ENCODE peak calls at places on chromosomes 7 and 10, in four cellular contexts. Z is astrocyte of the spinal cord; Y is CD4-positive, alpha-beta T cell; C is IMR-90. L is an unnamed sample.

GRCh38 chr7:27374958-27375841 is 132.6 kb downstream of the EVX1 start:
- DNase-seq in C (no peak), Y (no peak), Z (no peak), L (no peak)

GRCh38 chr10:102546606-102547310 is 43.0 kb downstream of the SUFU start:
- DNase-seq in Z (peak; percentile 59), C (peak; percentile 90), Y (no peak), L (no peak)

GRCh38 chr7:113684165-113684564 is 234.6 kb downstream of the PPP1R3A start:
- DNase-seq in Y (no peak), C (no peak), Z (no peak), L (no peak)

GRCh38 chr7:98133621-98134266 is 27.1 kb downstream of the LMTK2 start:
- DNase-seq in Y (no peak), C (peak; percentile 4), Z (peak; percentile 17), L (no peak)

GRCh38 chr10:21399392-21400015 is 126.0 kb downstream of the SKIDA1 start:
- DNase-seq in Y (no peak), C (peak; percentile 98), Z (peak; percentile 96), L (no peak)

GRCh38 chr10:53841746-53842145 is 959.3 kb downstream of the PCDH15 start:
- DNase-seq in C (no peak), Z (no peak), Y (no peak), L (no peak)

GRCh38 chr7:99128076-99128950 is 15.6 kb downstream of the SMURF1 start:
- DNase-seq in C (no peak), Z (no peak), Y (no peak), L (no peak)

GRCh38 chr10:58023341-58024073 is 244.2 kb downstream of the IPMK start:
- DNase-seq in C (peak; percentile 90), Y (no peak), Z (peak; percentile 92), L (no peak)

GRCh38 chr7:51356849-51357516 is 40.4 kb upstream of the COBL start:
- DNase-seq in C (no peak), Y (no peak), Z (no peak), L (no peak)

GRCh38 chr10:124498071-124498470 is 36.4 kb downstream of the LHPP start:
- DNase-seq in C (no peak), Y (no peak), Z (no peak), L (no peak)

GRCh38 chr7:24732646-24733413 is 24.4 kb downstream of the GSDME start:
- DNase-seq in C (peak; percentile 92), Z (peak; percentile 71), Y (no peak), L (no peak)

GRCh38 chr7:47432988-47433895 is 148.7 kb downstream of the TNS3 start:
- DNase-seq in Z (no peak), Y (no peak), C (no peak), L (no peak)

GRCh38 chr10:11154333-11154732 is 136.7 kb downstream of the CELF2 start:
- DNase-seq in Y (no peak), Z (no peak), C (no peak), L (no peak)

GRCh38 chr10:12513775-12514663 is 164.7 kb downstream of the CAMK1D start:
- DNase-seq in Z (no peak), Y (no peak), C (peak; percentile 38), L (no peak)

GRCh38 chr10:3761111-3761686 is 23.8 kb downstream of the KLF6 start:
- DNase-seq in Y (no peak), C (peak; percentile 29), Z (no peak), L (no peak)

GRCh38 chr10:118047363-118047719 is 600 bp upstream of the RAB11FIP2 start:
- DNase-seq in Z (no peak), Y (no peak), C (no peak), L (no peak)

GRCh38 chr7:26436996-26437547 is 145.4 kb downstream of the SNX10 start:
- DNase-seq in Y (no peak), Z (no peak), C (no peak), L (no peak)

GRCh38 chr7:51123322-51124021 is 193.1 kb downstream of the COBL start:
- DNase-seq in Y (peak; percentile 25), Z (peak; percentile 76), C (peak; percentile 79), L (no peak)

DNA sequence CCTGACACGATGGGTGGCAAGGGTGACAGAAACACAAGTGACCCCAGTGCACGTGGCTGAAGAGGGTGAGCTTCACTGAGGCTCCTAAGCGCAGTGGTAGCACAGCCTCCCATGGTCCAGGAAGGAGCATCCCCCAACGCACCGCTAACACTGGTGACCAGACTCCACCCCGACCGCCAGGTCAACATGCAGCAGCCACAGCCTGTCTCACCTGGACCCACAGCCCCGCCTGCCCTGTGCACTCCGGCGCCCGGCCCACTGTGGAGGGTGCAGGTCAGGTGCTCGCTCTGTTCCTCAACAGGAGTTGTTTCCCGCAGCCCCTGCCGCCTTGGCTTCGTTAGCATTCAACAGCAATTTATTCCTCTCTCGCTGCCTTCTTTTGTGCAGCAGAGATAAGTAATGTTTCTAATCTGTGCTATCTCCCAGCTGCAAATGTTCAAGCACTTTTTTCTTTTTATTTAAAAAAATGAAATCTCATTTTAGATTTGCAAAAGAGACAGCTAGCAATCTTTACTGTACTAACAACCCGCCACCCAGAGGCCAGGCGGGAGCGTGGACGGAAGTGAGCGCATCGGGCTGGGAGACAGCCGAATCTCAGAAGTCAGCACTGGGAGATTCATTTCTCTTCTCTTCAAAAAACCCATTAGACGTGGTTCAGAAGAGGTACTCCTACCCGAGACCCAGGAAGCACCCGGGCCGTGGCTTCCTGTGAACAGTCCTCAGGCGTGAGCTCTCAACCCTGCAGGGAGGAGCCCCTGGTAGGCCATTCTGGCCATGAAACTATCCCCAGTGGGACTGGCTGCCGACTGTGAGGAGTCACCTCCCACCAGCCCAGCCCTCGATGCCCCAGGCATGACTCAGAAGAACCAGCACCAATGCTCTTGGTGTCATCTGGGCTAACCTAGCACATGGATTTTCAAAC is 133.4 kb downstream of the MAD1L1 start:
- DNase-seq in Y (no peak), Z (peak; percentile 21), C (peak; percentile 44), L (no peak)
- TF ChIP-seq CTCF in Y (peak; percentile 20), Z (peak; percentile 6), C (no peak), L (no peak)

GRCh38 chr7:38427279-38427955 is 154.0 kb upstream of the TARP start:
- DNase-seq in Z (no peak), C (no peak), Y (no peak), L (no peak)

GRCh38 chr7:38429057-38429456 is 155.6 kb upstream of the TARP start:
- DNase-seq in Z (no peak), Y (no peak), C (no peak), L (no peak)

GRCh38 chr7:38428040-38428439 is 154.6 kb upstream of the TARP start:
- DNase-seq in C (peak; percentile 31), Z (no peak), Y (no peak), L (no peak)

GRCh38 chr7:38425509-38425908 is 152.1 kb upstream of the TARP start:
- DNase-seq in Z (no peak), Y (no peak), C (no peak), L (no peak)

GRCh38 chr7:38424750-38425463 is 151.5 kb upstream of the TARP start:
- DNase-seq in C (peak; percentile 18), Y (no peak), Z (no peak), L (no peak)
- TF ChIP-seq CTCF in C (peak; percentile 24), Y (no peak), Z (peak; percentile 5), L (no peak)

GRCh38 chr10:119269737-119270136 is 62.4 kb downstream of the GRK5 start:
- DNase-seq in C (no peak), Y (no peak), Z (no peak), L (no peak)
- TF ChIP-seq CTCF in C (no peak), Y (no peak), Z (no peak), L (no peak)

GRCh38 chr7:18361756-18362155 is 133.8 kb upstream of the HDAC9 start:
- DNase-seq in Y (no peak), C (no peak), Z (peak; percentile 20), L (no peak)
- TF ChIP-seq CTCF in Y (no peak), C (no peak), Z (no peak), L (no peak)

GRCh38 chr10:91643700-91644099 is 10.8 kb upstream of the PPP1R3C start:
- DNase-seq in Z (no peak), Y (no peak), C (no peak), L (no peak)
- TF ChIP-seq CTCF in Z (peak; percentile 41), Y (no peak), C (peak; percentile 26), L (peak; percentile 8)

GRCh38 chr10:93074137-93074596 is 474 bp downstream of the CYP26A1 start:
- DNase-seq in Z (no peak), C (no peak), Y (no peak), L (no peak)
- TF ChIP-seq CTCF in Z (peak; percentile 13), C (peak; percentile 12), Y (no peak), L (peak; percentile 34)

GRCh38 chr7:64685091-64685490 is 19.2 kb downstream of the ZNF107 start:
- DNase-seq in Y (no peak), Z (no peak), C (no peak), L (no peak)
- TF ChIP-seq CTCF in Y (no peak), Z (no peak), C (no peak), L (no peak)